ENCODE peak calls at places on chromosomes 5 and 9, in ten cellular contexts. X is ecto neural progenitor cell; F is body of pancreas; N is stimulated activated CD8-positive, alpha-beta memory T cell treated with anti-CD3 and anti-CD28 coated beads, Interleukin-7, amount 100 ng/mL, for 24 hours; H is tibial artery; I is suprapubic skin; M is left ventricle myocardium inferior; L is ascending aorta; T is hippocampal formation; Q is EL. W is an unnamed sample.

GRCh38 chr5:170333161-170333909 is 35.8 kb upstream of the LCP2 start:
- DNase-seq in T (no peak), I (no peak), L (peak; percentile 37), M (no peak), F (peak; percentile 64), H (no peak), N (no peak), Q (peak; percentile 2), X (peak; percentile 50), W (no peak)

GRCh38 chr5:180238631-180239030 is 29.6 kb upstream of the RASGEF1C start:
- DNase-seq in T (no peak), L (no peak), X (no peak), Q (no peak), N (no peak), I (no peak), F (no peak), H (no peak), M (no peak), W (no peak)

GRCh38 chr5:61624966-61625681 is 293.1 kb downstream of the ZSWIM6 start:
- DNase-seq in X (no peak), M (no peak), Q (no peak), N (no peak), L (no peak), T (peak; percentile 48), H (no peak), I (no peak), F (no peak), W (no peak)

GRCh38 chr5:180683523-180683922 is 34.1 kb upstream of the FLT4 start:
- DNase-seq in F (no peak), Q (no peak), X (no peak), I (no peak), N (no peak), H (no peak), T (no peak), L (no peak), M (no peak), W (no peak)

GRCh38 chr5:87359106-87359505 is 53.6 kb downstream of the CCNH start:
- DNase-seq in F (no peak), X (no peak), L (no peak), I (no peak), M (no peak), T (no peak), H (no peak), Q (no peak), N (no peak), W (no peak)

GRCh38 chr9:127004946-127005769 is 90.6 kb downstream of the RALGPS1 start:
- DNase-seq in I (no peak), M (no peak), X (no peak), L (no peak), Q (no peak), T (no peak), F (no peak), H (no peak), N (no peak), W (no peak)

GRCh38 chr5:128015478-128015877 is 68.1 kb upstream of the SLC12A2 start:
- DNase-seq in N (no peak), H (no peak), Q (no peak), L (no peak), I (no peak), M (no peak), F (no peak), T (no peak), X (no peak), W (no peak)

GRCh38 chr5:89283758-89284493 is 400.9 kb upstream of the MEF2C start:
- DNase-seq in Q (no peak), N (no peak), L (no peak), M (no peak), H (no peak), X (no peak), F (no peak), T (no peak), I (no peak), W (no peak)

GRCh38 chr9:83933804-83934203 is 12.6 kb upstream of the KIF27 start:
- DNase-seq in Q (peak; percentile 18), I (no peak), X (no peak), N (no peak), F (peak; percentile 18), T (no peak), M (no peak), H (no peak), L (no peak), W (no peak)

GRCh38 chr9:77826621-77827020 is 178.5 kb upstream of the GNA14 start:
- DNase-seq in X (no peak), H (no peak), T (no peak), N (no peak), Q (no peak), I (no peak), F (no peak), L (no peak), M (no peak), W (no peak)

GRCh38 chr9:7637073-7637472 is 162.5 kb downstream of the DMAC1 start:
- DNase-seq in F (no peak), I (no peak), N (no peak), X (no peak), L (no peak), H (no peak), M (no peak), Q (no peak), T (no peak), W (no peak)

GRCh38 chr5:39331993-39332392 is 32.3 kb downstream of the C9 start:
- DNase-seq in H (no peak), L (no peak), M (no peak), X (no peak), T (no peak), F (no peak), I (no peak), Q (peak; percentile 30), N (no peak), W (no peak)

GRCh38 chr5:170420809-170421412 is 31.7 kb upstream of the KCNMB1 start:
- DNase-seq in L (no peak), M (peak; percentile 26), T (peak; percentile 57), H (peak; percentile 61), F (peak; percentile 62), Q (peak; percentile 62), N (no peak), I (no peak), X (peak; percentile 77), W (peak; percentile 63)

GRCh38 chr9:79567671-79568098 is 4.1 kb upstream of the TLE4 start:
- DNase-seq in L (no peak), X (no peak), H (no peak), F (no peak), N (no peak), T (no peak), M (no peak), Q (peak; percentile 58), I (no peak), W (no peak)

GRCh38 chr9:85212209-85212608 is 529.5 kb downstream of the AGTPBP1 start:
- DNase-seq in F (no peak), Q (peak; percentile 63), H (no peak), M (no peak), L (no peak), T (no peak), N (no peak), I (no peak), X (no peak), W (no peak)

GRCh38 chr9:134625361-134626140 is 16.1 kb upstream of the COL5A1 start:
- DNase-seq in F (no peak), M (no peak), Q (peak; percentile 40), I (peak; percentile 30), T (no peak), H (peak; percentile 14), X (no peak), N (no peak), L (no peak), W (no peak)

W was measured in NCI-H460.